ENCODE peak calls at places on chromosomes 13 and 19, in four cellular contexts. One of them, this sample, is unnamed.

GRCh38 chr13:67076378-67076777 is 153.8 kb downstream of the PCDH9 start:
- DNase-seq in neural progenitor cell: no peak
- DNase-seq in CD8-positive, alpha-beta T cell: no peak
- DNase-seq in choroid plexus epithelial cell: peak; percentile 60
- DNase-seq in this sample: no peak

GRCh38 chr19:22595422-22595821 is 38.7 kb upstream of the ZNF492 start:
- DNase-seq in neural progenitor cell: no peak
- DNase-seq in CD8-positive, alpha-beta T cell: no peak
- DNase-seq in choroid plexus epithelial cell: no peak
- DNase-seq in this sample: no peak

GRCh38 chr19:14542721-14543328 is 13.4 kb downstream of the TECR start:
- DNase-seq in neural progenitor cell: no peak
- DNase-seq in CD8-positive, alpha-beta T cell: no peak
- DNase-seq in choroid plexus epithelial cell: peak; percentile 30
- DNase-seq in this sample: no peak

GRCh38 chr13:41568990-41569387 is 111.6 kb downstream of the RGCC start:
- DNase-seq in neural progenitor cell: no peak
- DNase-seq in CD8-positive, alpha-beta T cell: no peak
- DNase-seq in choroid plexus epithelial cell: peak; percentile 65
- DNase-seq in this sample: no peak

GRCh38 chr13:98517576-98518310 is 59.2 kb downstream of the STK24 start:
- DNase-seq in neural progenitor cell: no peak
- DNase-seq in CD8-positive, alpha-beta T cell: no peak
- DNase-seq in choroid plexus epithelial cell: no peak
- DNase-seq in this sample: no peak

GRCh38 chr13:31274345-31274870 is 74.6 kb downstream of the B3GLCT start:
- DNase-seq in neural progenitor cell: no peak
- DNase-seq in CD8-positive, alpha-beta T cell: no peak
- DNase-seq in choroid plexus epithelial cell: peak; percentile 81
- DNase-seq in this sample: no peak

GRCh38 chr19:46416077-46416709 is 2.8 kb upstream of the CCDC8 start:
- DNase-seq in neural progenitor cell: peak; percentile 98
- DNase-seq in CD8-positive, alpha-beta T cell: no peak
- DNase-seq in choroid plexus epithelial cell: peak; percentile 93
- DNase-seq in this sample: no peak

GRCh38 chr19:27776020-27776419 is 1436.9 kb downstream of the UQCRFS1 start:
- DNase-seq in neural progenitor cell: no peak
- DNase-seq in CD8-positive, alpha-beta T cell: no peak
- DNase-seq in choroid plexus epithelial cell: peak; percentile 78
- DNase-seq in this sample: no peak

GRCh38 chr13:24145231-24145630 is 15.3 kb upstream of the SPATA13 start:
- DNase-seq in neural progenitor cell: no peak
- DNase-seq in CD8-positive, alpha-beta T cell: no peak
- DNase-seq in choroid plexus epithelial cell: no peak
- DNase-seq in this sample: no peak

GRCh38 chr19:34366670-34367423 is 1.9 kb downstream of the GPI start:
- DNase-seq in neural progenitor cell: no peak
- DNase-seq in CD8-positive, alpha-beta T cell: no peak
- DNase-seq in choroid plexus epithelial cell: peak; percentile 83
- DNase-seq in this sample: no peak

GRCh38 chr19:741506-742131 is 9.3 kb upstream of the MISP start:
- DNase-seq in neural progenitor cell: peak; percentile 70
- DNase-seq in CD8-positive, alpha-beta T cell: no peak
- DNase-seq in choroid plexus epithelial cell: no peak
- DNase-seq in this sample: no peak

DNA sequence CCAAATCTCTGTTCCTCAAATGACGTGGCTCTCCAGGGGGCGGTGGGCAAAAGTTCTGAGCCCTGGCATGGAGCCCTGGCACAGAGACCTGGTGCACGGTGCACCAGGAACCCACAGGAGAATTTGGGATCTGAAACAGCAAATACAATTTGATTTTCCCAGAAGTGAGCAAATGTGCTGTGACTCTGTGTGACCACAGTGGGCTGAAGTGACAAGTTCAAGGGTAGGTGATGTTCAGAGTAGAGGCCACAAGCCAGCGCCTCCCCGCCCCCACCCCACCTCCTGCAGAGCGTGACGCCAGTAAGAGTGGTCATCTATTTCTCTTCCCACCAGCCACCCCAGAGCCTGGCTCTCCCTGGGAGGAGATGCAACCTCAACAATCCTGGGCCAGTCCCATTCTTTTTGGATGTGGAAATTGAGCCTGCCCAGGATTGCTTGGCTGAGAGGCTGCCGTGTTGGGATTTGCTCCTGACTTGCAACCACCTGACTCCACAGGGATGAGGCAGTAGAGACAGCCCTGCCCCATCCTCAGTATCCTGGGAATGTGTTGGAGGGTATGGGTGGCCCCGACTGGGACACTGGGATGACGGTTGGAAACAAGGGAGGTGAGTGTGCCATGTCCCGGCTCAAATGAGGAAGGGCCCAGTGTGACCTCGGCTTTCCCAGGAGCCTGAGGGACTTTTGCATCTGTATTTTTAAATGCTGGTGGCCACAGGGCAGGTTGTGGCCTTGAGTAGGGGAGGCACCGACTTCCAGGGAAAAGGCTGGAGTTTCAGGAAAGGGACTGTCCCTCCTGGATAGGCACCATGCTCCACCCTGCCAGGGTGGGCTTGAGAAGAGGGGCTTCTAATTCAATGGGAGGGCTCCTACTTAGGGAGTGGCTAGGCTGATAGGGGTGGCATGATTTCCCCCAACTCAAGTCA is 11.0 kb upstream of the BCL3 start:
- DNase-seq in neural progenitor cell: no peak
- DNase-seq in CD8-positive, alpha-beta T cell: no peak
- DNase-seq in choroid plexus epithelial cell: peak; percentile 59
- DNase-seq in this sample: no peak
- H3K4me3 ChIP-seq in neural progenitor cell: no peak overlapping the region
- H3K4me3 ChIP-seq in CD8-positive, alpha-beta T cell: no peak overlapping the region
- H3K4me3 ChIP-seq in choroid plexus epithelial cell: no peak overlapping the region
- H3K4me3 ChIP-seq in this sample: no peak overlapping the region

GRCh38 chr13:114126789-114127472 is 5.5 kb downstream of the RASA3 start:
- DNase-seq in neural progenitor cell: no peak
- DNase-seq in CD8-positive, alpha-beta T cell: no peak
- DNase-seq in choroid plexus epithelial cell: no peak
- DNase-seq in this sample: no peak

GRCh38 chr13:114127473-114128347 is 4.7 kb downstream of the RASA3 start:
- DNase-seq in neural progenitor cell: no peak
- DNase-seq in CD8-positive, alpha-beta T cell: no peak
- DNase-seq in choroid plexus epithelial cell: no peak
- DNase-seq in this sample: no peak

GRCh38 chr13:114128624-114129522 is 3.5 kb downstream of the RASA3 start:
- DNase-seq in neural progenitor cell: no peak
- DNase-seq in CD8-positive, alpha-beta T cell: peak; percentile 86
- DNase-seq in choroid plexus epithelial cell: peak; percentile 90
- DNase-seq in this sample: peak; percentile 85

GRCh38 chr13:114129649-114130062 is 2.8 kb downstream of the RASA3 start:
- DNase-seq in neural progenitor cell: no peak
- DNase-seq in CD8-positive, alpha-beta T cell: no peak
- DNase-seq in choroid plexus epithelial cell: no peak
- DNase-seq in this sample: no peak

GRCh38 chr13:114128348-114128623 is 4.1 kb downstream of the RASA3 start:
- DNase-seq in neural progenitor cell: no peak
- DNase-seq in CD8-positive, alpha-beta T cell: no peak
- DNase-seq in choroid plexus epithelial cell: no peak
- DNase-seq in this sample: no peak
- H3K4me3 ChIP-seq in neural progenitor cell: no peak overlapping the region
- H3K4me3 ChIP-seq in CD8-positive, alpha-beta T cell: peak overlapping the region; percentile 96
- H3K4me3 ChIP-seq in choroid plexus epithelial cell: peak overlapping the region; percentile 23
- H3K4me3 ChIP-seq in this sample: peak overlapping the region; percentile 90

GRCh38 chr19:48635263-48635965 is 1.8 kb downstream of the DBP start:
- DNase-seq in neural progenitor cell: peak; percentile 90
- DNase-seq in CD8-positive, alpha-beta T cell: peak; percentile 76
- DNase-seq in choroid plexus epithelial cell: no peak
- DNase-seq in this sample: peak; percentile 67

GRCh38 chr19:48634424-48635262 is 2.5 kb downstream of the DBP start:
- DNase-seq in neural progenitor cell: peak; percentile 96
- DNase-seq in CD8-positive, alpha-beta T cell: peak; percentile 89
- DNase-seq in choroid plexus epithelial cell: peak; percentile 98
- DNase-seq in this sample: peak; percentile 91

GRCh38 chr19:48632692-48633147 is 4.5 kb downstream of the DBP start:
- DNase-seq in neural progenitor cell: no peak
- DNase-seq in CD8-positive, alpha-beta T cell: no peak
- DNase-seq in choroid plexus epithelial cell: no peak
- DNase-seq in this sample: no peak

GRCh38 chr19:48633148-48634035 is 3.8 kb downstream of the DBP start:
- DNase-seq in neural progenitor cell: no peak
- DNase-seq in CD8-positive, alpha-beta T cell: no peak
- DNase-seq in choroid plexus epithelial cell: no peak
- DNase-seq in this sample: no peak

DNA sequence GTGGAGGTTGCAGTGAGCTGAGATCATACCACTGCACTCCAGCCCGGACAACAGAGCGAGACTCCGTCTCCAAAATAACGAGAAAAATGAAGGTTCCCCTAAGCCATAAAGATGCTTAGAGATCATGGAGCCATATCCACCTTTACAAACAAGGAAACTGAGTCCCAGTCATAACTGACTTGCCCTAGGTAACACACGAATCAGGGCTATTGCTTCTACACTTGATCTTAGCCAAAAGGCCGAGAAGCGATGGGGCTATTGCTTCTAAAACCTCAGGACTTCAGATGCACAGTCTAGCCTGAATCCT is 3.2 kb downstream of the DBP start:
- DNase-seq in neural progenitor cell: no peak
- DNase-seq in CD8-positive, alpha-beta T cell: no peak
- DNase-seq in choroid plexus epithelial cell: no peak
- DNase-seq in this sample: no peak
- H3K4me3 ChIP-seq in neural progenitor cell: peak overlapping the region; percentile 23
- H3K4me3 ChIP-seq in CD8-positive, alpha-beta T cell: peak overlapping the region; percentile 97
- H3K4me3 ChIP-seq in choroid plexus epithelial cell: peak overlapping the region; percentile 30
- H3K4me3 ChIP-seq in this sample: peak overlapping the region; percentile 89

GRCh38 chr13:73767191-73767741 is 366.9 kb downstream of the KLF12 start:
- DNase-seq in neural progenitor cell: peak; percentile 91
- DNase-seq in CD8-positive, alpha-beta T cell: no peak
- DNase-seq in choroid plexus epithelial cell: peak; percentile 54
- DNase-seq in this sample: peak; percentile 46

GRCh38 chr13:73772449-73773186 is 361.6 kb downstream of the KLF12 start:
- DNase-seq in neural progenitor cell: no peak
- DNase-seq in CD8-positive, alpha-beta T cell: no peak
- DNase-seq in choroid plexus epithelial cell: no peak
- DNase-seq in this sample: no peak

GRCh38 chr13:73765651-73766384 is 368.4 kb downstream of the KLF12 start:
- DNase-seq in neural progenitor cell: peak; percentile 91
- DNase-seq in CD8-positive, alpha-beta T cell: peak; percentile 77
- DNase-seq in choroid plexus epithelial cell: peak; percentile 97
- DNase-seq in this sample: peak; percentile 29

GRCh38 chr13:73767747-73768315 is 366.4 kb downstream of the KLF12 start:
- DNase-seq in neural progenitor cell: peak; percentile 50
- DNase-seq in CD8-positive, alpha-beta T cell: no peak
- DNase-seq in choroid plexus epithelial cell: no peak
- DNase-seq in this sample: no peak
- H3K4me3 ChIP-seq in neural progenitor cell: peak overlapping the region; percentile 21
- H3K4me3 ChIP-seq in CD8-positive, alpha-beta T cell: no peak overlapping the region
- H3K4me3 ChIP-seq in choroid plexus epithelial cell: no peak overlapping the region
- H3K4me3 ChIP-seq in this sample: no peak overlapping the region

GRCh38 chr19:55678121-55678671 is 3.2 kb downstream of the EPN1 start:
- DNase-seq in neural progenitor cell: no peak
- DNase-seq in CD8-positive, alpha-beta T cell: no peak
- DNase-seq in choroid plexus epithelial cell: no peak
- DNase-seq in this sample: no peak
- H3K4me3 ChIP-seq in neural progenitor cell: no peak overlapping the region
- H3K4me3 ChIP-seq in CD8-positive, alpha-beta T cell: no peak overlapping the region
- H3K4me3 ChIP-seq in choroid plexus epithelial cell: no peak overlapping the region
- H3K4me3 ChIP-seq in this sample: no peak overlapping the region

DNA sequence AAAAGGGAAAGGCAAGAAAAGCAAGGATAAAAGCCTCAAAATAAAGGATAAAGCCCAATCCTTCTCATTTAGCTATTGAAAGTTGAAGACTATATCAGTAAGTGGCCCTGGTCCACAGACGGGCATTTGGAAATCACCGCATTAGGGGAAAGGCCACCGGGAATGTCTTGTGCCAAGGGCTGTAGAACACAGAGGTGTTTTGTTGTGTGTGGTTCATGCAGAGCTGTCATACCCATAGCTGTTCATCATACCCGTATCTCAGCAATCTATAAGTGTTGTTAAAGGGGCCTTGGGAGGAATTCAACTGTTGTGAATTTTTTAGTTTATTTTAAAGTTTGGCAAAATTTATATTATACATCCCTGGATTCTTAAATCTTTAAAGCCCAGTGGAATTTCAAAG is 33.0 kb downstream of the DLEU7 start:
- DNase-seq in neural progenitor cell: no peak
- DNase-seq in CD8-positive, alpha-beta T cell: no peak
- DNase-seq in choroid plexus epithelial cell: no peak
- DNase-seq in this sample: no peak
- H3K4me3 ChIP-seq in neural progenitor cell: no peak overlapping the region
- H3K4me3 ChIP-seq in CD8-positive, alpha-beta T cell: no peak overlapping the region
- H3K4me3 ChIP-seq in choroid plexus epithelial cell: no peak overlapping the region
- H3K4me3 ChIP-seq in this sample: no peak overlapping the region

GRCh38 chr19:44066305-44066704 is 5.7 kb upstream of the ZNF284 start:
- DNase-seq in neural progenitor cell: no peak
- DNase-seq in CD8-positive, alpha-beta T cell: no peak
- DNase-seq in choroid plexus epithelial cell: no peak
- DNase-seq in this sample: no peak
- H3K4me3 ChIP-seq in neural progenitor cell: no peak overlapping the region
- H3K4me3 ChIP-seq in CD8-positive, alpha-beta T cell: no peak overlapping the region
- H3K4me3 ChIP-seq in choroid plexus epithelial cell: no peak overlapping the region
- H3K4me3 ChIP-seq in this sample: no peak overlapping the region

GRCh38 chr13:96993660-96994029 is 631 bp downstream of the OXGR1 start:
- DNase-seq in neural progenitor cell: peak; percentile 35
- DNase-seq in CD8-positive, alpha-beta T cell: no peak
- DNase-seq in choroid plexus epithelial cell: no peak
- DNase-seq in this sample: no peak
- H3K4me3 ChIP-seq in neural progenitor cell: peak overlapping the region; percentile 59
- H3K4me3 ChIP-seq in CD8-positive, alpha-beta T cell: no peak overlapping the region
- H3K4me3 ChIP-seq in choroid plexus epithelial cell: peak overlapping the region; percentile 38
- H3K4me3 ChIP-seq in this sample: no peak overlapping the region